ENCODE peak calls at places on chromosome 17, in four cellular contexts. One of them, this sample, is unnamed.

GRCh38 chr17:69179227-69179952 is 37.7 kb upstream of the ABCA6 start:
- DNase-seq in K562: no peak
- DNase-seq in HepG2: no peak
- DNase-seq in H1: no peak
- DNase-seq in this sample: no peak

GRCh38 chr17:79664925-79665738 is 54.3 kb upstream of the RBFOX3 start:
- DNase-seq in K562: no peak
- DNase-seq in HepG2: no peak
- DNase-seq in H1: no peak
- DNase-seq in this sample: no peak

GRCh38 chr17:2634361-2634960 is 41.0 kb downstream of the PAFAH1B1 start:
- DNase-seq in K562: no peak
- DNase-seq in HepG2: no peak
- DNase-seq in H1: no peak
- DNase-seq in this sample: no peak

GRCh38 chr17:70084476-70084875 is 9.5 kb downstream of the KCNJ16 start:
- DNase-seq in HepG2: no peak
- DNase-seq in H1: no peak
- DNase-seq in K562: no peak
- DNase-seq in this sample: no peak

GRCh38 chr17:47803201-47803600 is 18.4 kb downstream of the OSBPL7 start:
- DNase-seq in H1: no peak
- DNase-seq in K562: no peak
- DNase-seq in HepG2: no peak
- DNase-seq in this sample: no peak

GRCh38 chr17:58375811-58376210 is 23.8 kb upstream of the SUPT4H1 start:
- DNase-seq in HepG2: no peak
- DNase-seq in H1: no peak
- DNase-seq in K562: no peak
- DNase-seq in this sample: no peak

GRCh38 chr17:54111576-54111975 is 288.8 kb downstream of the KIF2B start:
- DNase-seq in H1: no peak
- DNase-seq in HepG2: no peak
- DNase-seq in K562: no peak
- DNase-seq in this sample: no peak

GRCh38 chr17:49101054-49101534 is 31.5 kb upstream of the B4GALNT2 start:
- DNase-seq in K562: no peak
- DNase-seq in HepG2: no peak
- DNase-seq in H1: no peak
- DNase-seq in this sample: no peak

GRCh38 chr17:29061036-29061435 is 18.1 kb downstream of the PIPOX start:
- DNase-seq in HepG2: no peak
- DNase-seq in H1: no peak
- DNase-seq in K562: peak; percentile 59
- DNase-seq in this sample: no peak

GRCh38 chr17:251531-251930 is 70.1 kb upstream of the DOC2B start:
- DNase-seq in HepG2: no peak
- DNase-seq in K562: no peak
- DNase-seq in H1: no peak
- DNase-seq in this sample: no peak

GRCh38 chr17:65154770-65155589 is 17.8 kb downstream of the RGS9 start:
- DNase-seq in K562: no peak
- DNase-seq in HepG2: no peak
- DNase-seq in H1: no peak
- DNase-seq in this sample: no peak

GRCh38 chr17:29561541-29562517 is 5.0 kb downstream of the ABHD15 start:
- DNase-seq in H1: no peak
- DNase-seq in K562: no peak
- DNase-seq in HepG2: no peak
- DNase-seq in this sample: no peak

GRCh38 chr17:38883592-38884526 is 14.0 kb downstream of the LASP1 start:
- DNase-seq in H1: no peak
- DNase-seq in HepG2: no peak
- DNase-seq in K562: no peak
- DNase-seq in this sample: no peak

GRCh38 chr17:63434951-63435571 is 11.0 kb downstream of the CYB561 start:
- DNase-seq in H1: no peak
- DNase-seq in HepG2: no peak
- DNase-seq in K562: no peak
- DNase-seq in this sample: no peak

GRCh38 chr17:9402590-9403199 is 172.9 kb downstream of the STX8 start:
- DNase-seq in K562: peak; percentile 26
- DNase-seq in HepG2: peak; percentile 45
- DNase-seq in H1: peak; percentile 23
- DNase-seq in this sample: no peak

GRCh38 chr17:62134397-62134796 is 69.3 kb upstream of the MED13 start:
- DNase-seq in HepG2: no peak
- DNase-seq in K562: no peak
- DNase-seq in H1: no peak
- DNase-seq in this sample: no peak

GRCh38 chr17:81868674-81869220 is 2.4 kb downstream of the ARHGDIA start:
- DNase-seq in H1: no peak
- DNase-seq in K562: peak; percentile 89
- DNase-seq in HepG2: peak; percentile 59
- DNase-seq in this sample: no peak

GRCh38 chr17:42178817-42179216 is 2.1 kb downstream of the KCNH4 start:
- DNase-seq in H1: no peak
- DNase-seq in K562: no peak
- DNase-seq in HepG2: no peak
- DNase-seq in this sample: no peak

GRCh38 chr17:1577186-1577585 is 14.6 kb upstream of the PITPNA start:
- DNase-seq in HepG2: peak; percentile 57
- DNase-seq in H1: no peak
- DNase-seq in K562: no peak
- DNase-seq in this sample: no peak

GRCh38 chr17:17358866-17359265 is 55.7 kb downstream of the NT5M start:
- DNase-seq in K562: no peak
- DNase-seq in HepG2: no peak
- DNase-seq in H1: no peak
- DNase-seq in this sample: no peak

GRCh38 chr17:9645858-9646555 is 690 bp downstream of the USP43 start:
- DNase-seq in HepG2: peak; percentile 30
- DNase-seq in K562: peak; percentile 41
- DNase-seq in H1: no peak
- DNase-seq in this sample: no peak

GRCh38 chr17:38453951-38454421 is 25.7 kb downstream of the ARHGAP23 start:
- DNase-seq in HepG2: no peak
- DNase-seq in H1: no peak
- DNase-seq in K562: no peak
- DNase-seq in this sample: no peak

GRCh38 chr17:45904886-45905285 is 10.5 kb downstream of the MAPT start:
- DNase-seq in H1: no peak
- DNase-seq in HepG2: no peak
- DNase-seq in K562: no peak
- DNase-seq in this sample: no peak

GRCh38 chr17:64005734-64006167 is 7.6 kb downstream of the PRR29 start:
- DNase-seq in HepG2: peak; percentile 62
- DNase-seq in K562: peak; percentile 64
- DNase-seq in H1: no peak
- DNase-seq in this sample: no peak

GRCh38 chr17:17745476-17746455 is 64.5 kb downstream of the RAI1 start:
- DNase-seq in HepG2: no peak
- DNase-seq in K562: no peak
- DNase-seq in H1: no peak
- DNase-seq in this sample: no peak

GRCh38 chr17:75722076-75722475 is 817 bp downstream of the ITGB4 start:
- DNase-seq in K562: no peak
- DNase-seq in HepG2: no peak
- DNase-seq in H1: no peak
- DNase-seq in this sample: no peak

GRCh38 chr17:46847204-46848191 is 3.9 kb upstream of the WNT9B start:
- DNase-seq in K562: no peak
- DNase-seq in H1: no peak
- DNase-seq in HepG2: peak; percentile 35
- DNase-seq in this sample: no peak

GRCh38 chr17:78538033-78538776 is 39.0 kb downstream of the DNAH17 start:
- DNase-seq in K562: no peak
- DNase-seq in H1: no peak
- DNase-seq in HepG2: peak; percentile 82
- DNase-seq in this sample: no peak

GRCh38 chr17:79760197-79760906 is 17.6 kb upstream of the CBX2 start:
- DNase-seq in HepG2: peak; percentile 86
- DNase-seq in K562: no peak
- DNase-seq in H1: no peak
- DNase-seq in this sample: no peak

DNA sequence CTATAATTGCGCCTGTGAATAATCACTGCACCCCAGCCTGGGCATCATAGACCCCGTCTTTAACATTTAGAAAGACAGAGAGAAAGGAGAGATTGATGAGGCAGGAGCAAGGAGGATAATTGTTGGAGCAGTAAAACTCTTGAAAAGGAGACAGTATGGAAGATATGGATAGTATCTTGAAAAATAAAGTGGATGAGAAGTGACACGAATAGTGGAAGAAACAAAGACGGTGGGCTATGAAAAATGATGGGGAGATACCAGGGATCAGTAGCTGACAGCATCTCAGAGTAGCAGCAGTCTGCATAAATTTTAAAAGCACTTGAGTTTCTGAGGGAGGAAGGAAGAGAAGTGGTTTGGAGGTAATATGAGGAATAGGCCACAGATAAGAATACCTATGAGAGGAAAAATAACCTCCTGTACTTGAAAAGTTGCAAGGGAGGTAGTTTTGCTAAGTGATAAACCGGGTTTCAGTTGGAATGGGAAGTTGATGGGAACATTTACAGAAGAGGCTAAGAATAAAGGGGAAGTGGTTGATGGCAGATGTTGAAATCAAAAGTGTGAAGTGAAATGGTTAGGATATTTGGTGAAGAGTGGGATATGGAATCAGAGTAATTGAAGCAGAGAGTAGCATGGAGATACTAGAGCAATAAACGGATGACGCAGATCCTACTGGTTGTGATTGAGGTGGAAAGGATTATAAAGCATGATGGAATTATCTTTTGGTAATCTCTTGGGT is 1.8 kb upstream of the PPM1D start:
- DNase-seq in K562: no peak
- DNase-seq in H1: no peak
- DNase-seq in HepG2: no peak
- DNase-seq in this sample: no peak
- TF ChIP-seq KDM1A in K562: no peak
- TF ChIP-seq KDM1A in H1: no peak
- TF ChIP-seq KDM1A in HepG2: no peak
- TF ChIP-seq KDM1A in this sample: no peak

GRCh38 chr17:73492125-73492801 is 152.0 kb downstream of the SDK2 start:
- DNase-seq in K562: no peak
- DNase-seq in HepG2: no peak
- DNase-seq in H1: no peak
- DNase-seq in this sample: no peak
- TF ChIP-seq CBX5 in K562: no peak
- TF ChIP-seq CBX5 in HepG2: no peak
- TF ChIP-seq CBX5 in H1: no peak
- TF ChIP-seq CBX5 in this sample: no peak

GRCh38 chr17:14152726-14153125 is 83.4 kb downstream of the COX10 start:
- DNase-seq in HepG2: no peak
- DNase-seq in K562: no peak
- DNase-seq in H1: no peak
- DNase-seq in this sample: no peak
- TF ChIP-seq KDM1A in HepG2: no peak
- TF ChIP-seq KDM1A in K562: no peak
- TF ChIP-seq KDM1A in H1: no peak
- TF ChIP-seq KDM1A in this sample: no peak

GRCh38 chr17:14201087-14201486 is 35.6 kb downstream of the CDRT15 start:
- DNase-seq in HepG2: no peak
- DNase-seq in H1: no peak
- DNase-seq in K562: no peak
- DNase-seq in this sample: no peak
- TF ChIP-seq CBX5 in HepG2: no peak
- TF ChIP-seq CBX5 in H1: no peak
- TF ChIP-seq CBX5 in K562: no peak
- TF ChIP-seq CBX5 in this sample: no peak

GRCh38 chr17:14784997-14785696 is 480.0 kb downstream of the PMP22 start:
- DNase-seq in HepG2: peak; percentile 47
- DNase-seq in K562: no peak
- DNase-seq in H1: no peak
- DNase-seq in this sample: no peak
- TF ChIP-seq KDM1A in HepG2: no peak
- TF ChIP-seq KDM1A in K562: no peak
- TF ChIP-seq KDM1A in H1: no peak
- TF ChIP-seq KDM1A in this sample: no peak

This sample was measured in GM12878.